ENCODE peak calls at places on chromosomes 11 and 22, in eight cellular contexts. B, O, D, Z, Q, H, C and P are unnamed samples. For H3K4me1, the result is how much of the 10 kb centered on the place peaks cover.

GRCh38 chr11:65911682-65912568 is 6.9 kb downstream of the C11orf68 start:
- DNase-seq in B (peak), O (peak), D (no peak), Z (peak), Q (peak), H (peak), C (peak), P (no peak)

GRCh38 chr22:28381427-28382167 is 298.0 kb downstream of the TTC28 start:
- DNase-seq in B (no peak), O (no peak), D (no peak), Z (no peak), Q (no peak), H (peak), C (no peak), P (no peak)

GRCh38 chr11:74671520-74672196 is 59.6 kb downstream of the CHRDL2 start:
- DNase-seq in B (no peak), O (no peak), D (no peak), Z (no peak), Q (no peak), H (peak), C (no peak), P (no peak)

GRCh38 chr11:85029964-85030363 is 597.2 kb downstream of the DLG2 start:
- DNase-seq in B (no peak), O (no peak), D (no peak), Z (no peak), Q (no peak), H (peak), C (no peak), P (no peak)

GRCh38 chr22:36540867-36541642 is 12.1 kb upstream of the EIF3D start:
- DNase-seq in B (no peak), O (no peak), D (no peak), Z (no peak), Q (no peak), H (peak), C (no peak), P (no peak)

GRCh38 chr22:46096706-46097230 is 53.6 kb upstream of the PPARA start:
- DNase-seq in B (no peak), O (no peak), D (no peak), Z (no peak), Q (no peak), H (no peak), C (no peak), P (no peak)

GRCh38 chr11:14422052-14422813 is 63.2 kb upstream of the RRAS2 start:
- DNase-seq in B (peak), O (peak), D (peak), Z (peak), Q (peak), H (peak), C (peak), P (no peak)

GRCh38 chr22:48545976-48546375 is 1281.7 kb downstream of the BRD1 start:
- DNase-seq in B (no peak), O (no peak), D (no peak), Z (no peak), Q (no peak), H (no peak), C (no peak), P (no peak)

GRCh38 chr11:122724520-122724919 is 69.0 kb downstream of the UBASH3B start:
- DNase-seq in B (no peak), O (no peak), D (no peak), Z (no peak), Q (no peak), H (no peak), C (no peak), P (no peak)

GRCh38 chr11:84250834-84251613 is 964.9 kb upstream of the CCDC90B start:
- DNase-seq in B (no peak), O (no peak), D (no peak), Z (no peak), Q (no peak), H (no peak), C (no peak), P (no peak)

GRCh38 chr22:19036523-19037273 is 85.5 kb downstream of the DGCR2 start:
- DNase-seq in B (no peak), O (no peak), D (no peak), Z (no peak), Q (no peak), H (no peak), C (no peak), P (no peak)

GRCh38 chr11:120208777-120209176 is 2.1 kb upstream of the OAF start:
- DNase-seq in B (peak), O (no peak), D (no peak), Z (no peak), Q (peak), H (peak), C (no peak), P (no peak)

GRCh38 chr11:9178716-9179115 is 86.4 kb downstream of the DENND5A start:
- DNase-seq in B (no peak), O (no peak), D (no peak), Z (no peak), Q (no peak), H (no peak), C (no peak), P (no peak)

GRCh38 chr11:126833020-126833419 is 167.6 kb downstream of the KIRREL3 start:
- DNase-seq in B (no peak), O (no peak), D (no peak), Z (no peak), Q (no peak), H (no peak), C (no peak), P (no peak)

GRCh38 chr11:86990520-86990919 is 35.3 kb upstream of the FZD4 start:
- DNase-seq in B (no peak), O (peak), D (no peak), Z (no peak), Q (no peak), H (peak), C (no peak), P (no peak)

GRCh38 chr11:34052608-34053160 is 1.2 kb downstream of the CAPRIN1 start:
- DNase-seq in B (no peak), O (peak), D (no peak), Z (peak), Q (peak), H (no peak), C (peak), P (peak)

GRCh38 chr11:96151501-96151900 is 191.5 kb downstream of the MAML2 start:
- DNase-seq in B (no peak), O (no peak), D (no peak), Z (no peak), Q (no peak), H (no peak), C (no peak), P (no peak)

GRCh38 chr22:44454113-44454769 is 43.8 kb downstream of the RTL6 start:
- DNase-seq in B (no peak), O (no peak), D (no peak), Z (no peak), Q (no peak), H (no peak), C (no peak), P (no peak)

GRCh38 chr11:1919428-1920127 is at the start of gene TNNT3:
- DNase-seq in B (no peak), O (no peak), D (no peak), Z (peak), Q (peak), H (no peak), C (no peak), P (no peak)

GRCh38 chr11:103803062-103803461 is 233.4 kb upstream of the DDI1 start:
- DNase-seq in B (no peak), O (no peak), D (no peak), Z (no peak), Q (no peak), H (no peak), C (no peak), P (no peak)

GRCh38 chr11:46392421-46393230 is 1.1 kb upstream of the CHRM4 start:
- DNase-seq in B (peak), O (peak), D (peak), Z (peak), Q (peak), H (peak), C (peak), P (peak)

GRCh38 chr11:10076458-10077141 is 217.4 kb downstream of the SBF2 start:
- DNase-seq in B (peak), O (peak), D (no peak), Z (peak), Q (peak), H (peak), C (peak), P (peak)

GRCh38 chr11:110621826-110622225 is 90.4 kb downstream of the ARHGAP20 start:
- DNase-seq in B (no peak), O (no peak), D (no peak), Z (no peak), Q (no peak), H (no peak), C (no peak), P (no peak)

GRCh38 chr22:26561756-26562417 is 28.0 kb downstream of the TPST2 start:
- DNase-seq in B (no peak), O (no peak), D (no peak), Z (peak), Q (peak), H (no peak), C (peak), P (no peak)

GRCh38 chr22:48973694-48974041 is 854.0 kb downstream of the BRD1 start:
- DNase-seq in B (no peak), O (no peak), D (no peak), Z (no peak), Q (no peak), H (no peak), C (no peak), P (no peak)

GRCh38 chr11:13663631-13664071 is 4.8 kb upstream of the FAR1 start:
- DNase-seq in B (no peak), O (no peak), D (no peak), Z (no peak), Q (no peak), H (peak), C (no peak), P (no peak)

GRCh38 chr22:25644122-25644521 is 79.6 kb downstream of the GRK3 start:
- DNase-seq in B (no peak), O (no peak), D (no peak), Z (no peak), Q (no peak), H (no peak), C (peak), P (no peak)

GRCh38 chr22:42793848-42794405 is 63.1 kb downstream of the ARFGAP3 start:
- DNase-seq in B (no peak), O (no peak), D (no peak), Z (no peak), Q (no peak), H (no peak), C (no peak), P (no peak)
- H3K27ac ChIP-seq in B (no peak), O (peak), D (no peak), Z (no peak), Q (no peak), H (no peak), C (peak), P (no peak)

DNA sequence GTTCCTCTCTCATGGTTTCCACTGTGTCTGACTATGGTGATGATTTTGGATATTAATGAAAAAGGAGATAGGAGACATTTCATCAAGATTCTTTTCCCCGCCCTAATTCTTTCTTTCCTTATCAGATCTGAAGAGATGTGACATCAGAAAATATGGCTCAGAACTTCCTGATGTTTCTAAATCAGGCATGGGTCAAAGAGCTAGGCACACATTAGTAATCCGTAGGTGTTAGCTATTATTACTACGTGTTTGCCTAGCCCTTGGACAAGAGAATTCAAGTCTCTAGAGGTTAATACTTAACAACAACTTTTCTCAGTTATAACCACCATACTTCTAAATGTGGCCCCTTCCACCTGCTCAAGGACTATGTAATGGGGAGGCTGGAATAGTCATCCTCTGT is 5.8 kb downstream of the JOSD1 start:
- DNase-seq in B (no peak), O (no peak), D (no peak), Z (no peak), Q (no peak), H (no peak), C (no peak), P (no peak)
- H3K4me3 ChIP-seq in B (no peak), O (no peak), D (no peak), Z (no peak), Q (no peak), H (no peak), C (no peak), P (no peak)

GRCh38 chr11:57711414-57712255 is at the start of gene MED19:
- DNase-seq in B (peak), O (peak), D (peak), Z (no peak), Q (peak), H (peak), C (peak), P (peak)
- H3K4me1 ChIP-seq in B (under half), O (under half), D (under half), Z (under half), Q (under half), H (under half), C (half or more), P (under half)

GRCh38 chr22:20957691-20958440 is 9.2 kb upstream of the AIFM3 start:
- DNase-seq in B (peak), O (peak), D (no peak), Z (no peak), Q (peak), H (peak), C (peak), P (no peak)

GRCh38 chr22:20956258-20957117 is 10.6 kb upstream of the AIFM3 start:
- DNase-seq in B (peak), O (no peak), D (no peak), Z (no peak), Q (peak), H (peak), C (no peak), P (no peak)

GRCh38 chr22:20955548-20955947 is 11.5 kb upstream of the AIFM3 start:
- DNase-seq in B (no peak), O (no peak), D (no peak), Z (no peak), Q (no peak), H (peak), C (no peak), P (no peak)

GRCh38 chr22:20959578-20960461 is 7.2 kb upstream of the AIFM3 start:
- DNase-seq in B (no peak), O (no peak), D (no peak), Z (no peak), Q (peak), H (no peak), C (no peak), P (no peak)

DNA sequence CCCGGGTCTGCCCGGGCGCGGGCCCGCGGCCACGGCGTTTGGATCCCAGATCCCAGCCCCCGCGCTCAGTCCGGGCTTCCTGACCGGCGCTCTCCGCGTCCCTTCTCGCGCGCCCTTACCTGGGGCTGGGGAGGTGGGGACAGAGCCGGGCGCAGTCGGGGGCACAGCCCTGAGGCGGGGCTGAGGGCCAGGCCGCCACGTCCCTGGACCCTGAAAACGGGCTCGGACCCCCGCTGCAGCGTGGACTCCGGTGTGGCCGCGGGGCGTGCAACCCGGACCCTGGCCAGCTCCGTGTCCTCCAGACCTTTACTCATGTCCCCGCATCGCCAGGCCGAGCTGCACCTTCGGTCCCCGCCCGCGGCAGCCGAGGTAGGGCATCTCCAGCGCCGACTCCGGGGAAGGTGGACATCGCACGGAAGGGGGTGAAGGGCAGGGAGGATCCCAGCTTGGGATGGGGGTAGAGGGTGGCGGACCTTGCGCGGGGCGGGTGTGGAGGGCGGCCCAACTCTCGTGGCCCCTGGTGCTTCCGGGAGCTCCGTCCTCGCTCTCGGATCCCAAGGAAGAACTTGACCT is 9.9 kb upstream of the AIFM3 start:
- DNase-seq in B (peak), O (peak), D (no peak), Z (no peak), Q (peak), H (peak), C (no peak), P (no peak)
- H3K27ac ChIP-seq in B (peak), O (no peak), D (no peak), Z (no peak), Q (no peak), H (peak), C (peak), P (no peak)

GRCh38 chr11:19933801-19934488 is 221.3 kb downstream of the NAV2 start:
- DNase-seq in B (no peak), O (no peak), D (no peak), Z (no peak), Q (no peak), H (no peak), C (no peak), P (no peak)
- H3K4me3 ChIP-seq in B (no peak), O (no peak), D (no peak), Z (no peak), Q (no peak), H (no peak), C (no peak), P (no peak)

GRCh38 chr11:12389676-12390075 is 12.3 kb downstream of the PARVA start:
- DNase-seq in B (no peak), O (no peak), D (no peak), Z (no peak), Q (no peak), H (no peak), C (no peak), P (no peak)

GRCh38 chr11:12386309-12386708 is 8.9 kb downstream of the PARVA start:
- DNase-seq in B (no peak), O (no peak), D (no peak), Z (no peak), Q (no peak), H (no peak), C (no peak), P (no peak)

GRCh38 chr11:12388939-12389670 is 11.7 kb downstream of the PARVA start:
- DNase-seq in B (no peak), O (no peak), D (no peak), Z (no peak), Q (no peak), H (no peak), C (no peak), P (no peak)

GRCh38 chr11:12386745-12387144 is 9.4 kb downstream of the PARVA start:
- DNase-seq in B (no peak), O (no peak), D (no peak), Z (no peak), Q (no peak), H (no peak), C (no peak), P (no peak)

DNA sequence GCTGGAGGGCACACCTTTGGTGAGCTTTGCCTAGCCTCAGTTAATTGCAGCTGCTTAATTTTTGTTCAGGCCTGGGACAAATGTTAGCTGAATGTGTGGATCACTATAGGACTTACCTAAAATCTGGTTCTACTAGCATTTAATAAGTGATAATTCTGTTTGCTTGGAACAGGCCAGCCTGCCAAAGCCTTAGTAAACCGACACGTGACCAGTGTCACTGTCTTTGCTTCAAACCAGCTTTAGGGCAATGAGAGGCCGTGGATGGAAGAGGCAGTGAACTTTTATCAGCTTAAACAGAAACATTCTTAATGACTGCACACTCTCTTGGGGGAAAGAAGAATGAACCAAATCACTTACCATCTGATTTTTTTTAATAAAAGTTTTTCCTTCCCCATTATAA is 10.8 kb downstream of the PARVA start:
- DNase-seq in B (no peak), O (no peak), D (no peak), Z (no peak), Q (no peak), H (no peak), C (no peak), P (no peak)
- H3K4me1 ChIP-seq in B (under half), O (under half), D (under half), Z (under half), Q (under half), H (under half), C (half or more), P (under half)

GRCh38 chr11:63491240-63491587 is 247 bp upstream of the PLAAT5 start:
- DNase-seq in B (no peak), O (no peak), D (no peak), Z (no peak), Q (no peak), H (no peak), C (no peak), P (no peak)

GRCh38 chr11:63493127-63493526 is 2.2 kb upstream of the PLAAT5 start:
- DNase-seq in B (no peak), O (no peak), D (no peak), Z (no peak), Q (no peak), H (no peak), C (no peak), P (no peak)

GRCh38 chr11:63492441-63492840 is 1.5 kb upstream of the PLAAT5 start:
- DNase-seq in B (no peak), O (no peak), D (no peak), Z (no peak), Q (no peak), H (no peak), C (no peak), P (no peak)

GRCh38 chr11:63491614-63492372 is 826 bp upstream of the PLAAT5 start:
- DNase-seq in B (no peak), O (no peak), D (no peak), Z (no peak), Q (no peak), H (no peak), C (no peak), P (no peak)

GRCh38 chr11:63494936-63495335 is 4.0 kb upstream of the PLAAT5 start:
- DNase-seq in B (no peak), O (no peak), D (no peak), Z (no peak), Q (no peak), H (no peak), C (no peak), P (no peak)
- H3K27ac ChIP-seq in B (no peak), O (no peak), D (no peak), Z (no peak), Q (no peak), H (no peak), C (no peak), P (no peak)

GRCh38 chr22:42039271-42039670 is 31.3 kb downstream of the NAGA start:
- DNase-seq in B (no peak), O (no peak), D (no peak), Z (no peak), Q (no peak), H (no peak), C (no peak), P (no peak)

GRCh38 chr22:42041784-42042183 is 28.8 kb downstream of the NAGA start:
- DNase-seq in B (no peak), O (no peak), D (no peak), Z (no peak), Q (no peak), H (no peak), C (no peak), P (no peak)
- H3K4me3 ChIP-seq in B (no peak), O (no peak), D (no peak), Z (no peak), Q (no peak), H (no peak), C (no peak), P (no peak)

DNA sequence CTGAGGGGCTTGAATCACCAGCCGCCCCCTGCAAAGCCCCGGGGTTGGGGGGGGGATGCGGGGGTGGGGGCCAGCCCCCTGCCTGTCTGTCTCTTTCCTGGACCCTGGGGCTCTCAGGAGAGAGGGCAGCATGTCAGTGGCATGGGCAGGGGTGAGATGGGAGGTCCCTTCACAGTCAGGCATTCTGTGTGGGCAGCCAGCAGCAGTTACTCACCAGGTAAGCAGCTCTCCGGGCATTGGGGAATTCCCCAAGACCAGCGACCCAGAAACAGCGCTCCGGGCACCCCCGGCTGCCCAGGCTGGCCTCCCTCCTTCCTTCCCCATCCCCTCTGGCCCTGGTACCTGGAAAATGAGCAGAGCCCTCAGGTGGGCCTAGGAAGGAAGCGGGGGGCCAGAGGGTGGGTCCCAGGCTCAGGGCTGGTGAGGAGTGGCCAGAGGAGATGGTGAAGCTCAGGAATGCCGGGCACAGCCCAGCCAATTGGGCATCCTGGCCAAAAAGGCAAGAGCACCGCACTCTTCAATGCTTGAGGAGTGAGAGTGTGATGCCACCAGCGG is 4.2 kb upstream of the LIF start:
- DNase-seq in B (peak), O (no peak), D (no peak), Z (no peak), Q (no peak), H (peak), C (no peak), P (no peak)
- H3K4me1 ChIP-seq in B (half or more), O (under half), D (under half), Z (under half), Q (under half), H (half or more), C (under half), P (under half)

GRCh38 chr11:62044639-62045121 is 77.2 kb upstream of the FTH1 start:
- DNase-seq in B (no peak), O (no peak), D (no peak), Z (no peak), Q (no peak), H (peak), C (no peak), P (no peak)
- H3K27ac ChIP-seq in B (peak), O (no peak), D (no peak), Z (no peak), Q (no peak), H (peak), C (no peak), P (no peak)